ENCODE peak calls at places on chromosomes 6 and 20, in five cellular contexts. One of them, this sample, is unnamed.

GRCh38 chr6:169023161-169023874 is 230.3 kb downstream of the THBS2 start:
- DNase-seq in H1: no peak
- DNase-seq in H9: no peak
- DNase-seq in mesenchymal stem cell: no peak
- DNase-seq in trophoblast cell: peak; percentile 47
- DNase-seq in this sample: no peak

GRCh38 chr6:74075323-74075722 is 379.3 kb downstream of the CD109 start:
- DNase-seq in H1: no peak
- DNase-seq in trophoblast cell: no peak
- DNase-seq in mesenchymal stem cell: peak; percentile 31
- DNase-seq in H9: no peak
- DNase-seq in this sample: no peak

GRCh38 chr20:5463007-5463686 is 146.4 kb upstream of the PROKR2 start:
- DNase-seq in mesenchymal stem cell: no peak
- DNase-seq in H9: no peak
- DNase-seq in H1: no peak
- DNase-seq in trophoblast cell: no peak
- DNase-seq in this sample: no peak

GRCh38 chr6:6545616-6546317 is 42.8 kb upstream of the LY86 start:
- DNase-seq in trophoblast cell: no peak
- DNase-seq in H9: no peak
- DNase-seq in mesenchymal stem cell: peak; percentile 1
- DNase-seq in H1: no peak
- DNase-seq in this sample: no peak

GRCh38 chr20:45500022-45500421 is 15.4 kb downstream of the SPINT3 start:
- DNase-seq in trophoblast cell: no peak
- DNase-seq in mesenchymal stem cell: no peak
- DNase-seq in H1: no peak
- DNase-seq in H9: no peak
- DNase-seq in this sample: no peak

GRCh38 chr6:51778666-51779065 is 308.7 kb downstream of the PKHD1 start:
- DNase-seq in mesenchymal stem cell: no peak
- DNase-seq in H9: no peak
- DNase-seq in H1: no peak
- DNase-seq in trophoblast cell: no peak
- DNase-seq in this sample: no peak

GRCh38 chr20:59804347-59804746 is 129.1 kb downstream of the SYCP2 start:
- DNase-seq in trophoblast cell: no peak
- DNase-seq in H9: no peak
- DNase-seq in mesenchymal stem cell: no peak
- DNase-seq in H1: no peak
- DNase-seq in this sample: no peak

GRCh38 chr6:84618046-84618752 is 146.2 kb downstream of the TBX18 start:
- DNase-seq in H1: no peak
- DNase-seq in H9: no peak
- DNase-seq in trophoblast cell: no peak
- DNase-seq in mesenchymal stem cell: peak; percentile 80
- DNase-seq in this sample: no peak

GRCh38 chr6:126127662-126128061 is 141.3 kb downstream of the TRMT11 start:
- DNase-seq in H1: no peak
- DNase-seq in mesenchymal stem cell: no peak
- DNase-seq in H9: no peak
- DNase-seq in trophoblast cell: no peak
- DNase-seq in this sample: no peak

GRCh38 chr20:24769878-24770627 is 179.0 kb upstream of the CST7 start:
- DNase-seq in trophoblast cell: no peak
- DNase-seq in H1: no peak
- DNase-seq in mesenchymal stem cell: no peak
- DNase-seq in H9: peak; percentile 16
- DNase-seq in this sample: no peak

GRCh38 chr20:58890454-58891075 is 38.0 kb downstream of the GNAS start:
- DNase-seq in mesenchymal stem cell: peak; percentile 92
- DNase-seq in H1: no peak
- DNase-seq in trophoblast cell: peak; percentile 60
- DNase-seq in H9: no peak
- DNase-seq in this sample: no peak

GRCh38 chr6:163754866-163755265 is 340.3 kb downstream of the QKI start:
- DNase-seq in mesenchymal stem cell: no peak
- DNase-seq in H9: no peak
- DNase-seq in trophoblast cell: no peak
- DNase-seq in H1: no peak
- DNase-seq in this sample: no peak

GRCh38 chr20:42735539-42735938 is 454.2 kb downstream of the PTPRT start:
- DNase-seq in trophoblast cell: no peak
- DNase-seq in mesenchymal stem cell: no peak
- DNase-seq in H1: no peak
- DNase-seq in H9: no peak
- DNase-seq in this sample: no peak

GRCh38 chr20:47535994-47536393 is 34.3 kb downstream of the NCOA3 start:
- DNase-seq in H1: no peak
- DNase-seq in mesenchymal stem cell: no peak
- DNase-seq in trophoblast cell: no peak
- DNase-seq in H9: no peak
- DNase-seq in this sample: no peak

GRCh38 chr6:162099685-162100084 is 627.9 kb downstream of the PRKN start:
- DNase-seq in H1: no peak
- DNase-seq in trophoblast cell: peak; percentile 78
- DNase-seq in mesenchymal stem cell: peak; percentile 79
- DNase-seq in H9: no peak
- DNase-seq in this sample: no peak

GRCh38 chr6:125658759-125659431 is 90.5 kb upstream of the HEY2 start:
- DNase-seq in trophoblast cell: no peak
- DNase-seq in H1: no peak
- DNase-seq in mesenchymal stem cell: no peak
- DNase-seq in H9: no peak
- DNase-seq in this sample: no peak

GRCh38 chr6:24313477-24314141 is 44.2 kb downstream of the DCDC2 start:
- DNase-seq in H1: no peak
- DNase-seq in mesenchymal stem cell: peak; percentile 6
- DNase-seq in trophoblast cell: peak; percentile 84
- DNase-seq in H9: peak; percentile 64
- DNase-seq in this sample: no peak

GRCh38 chr6:45812937-45813336 is 202.7 kb downstream of the CLIC5 start:
- DNase-seq in trophoblast cell: no peak
- DNase-seq in H9: no peak
- DNase-seq in H1: no peak
- DNase-seq in mesenchymal stem cell: no peak
- DNase-seq in this sample: peak; percentile 20

GRCh38 chr6:157557541-157557940 is 176.6 kb downstream of the ZDHHC14 start:
- DNase-seq in mesenchymal stem cell: no peak
- DNase-seq in trophoblast cell: no peak
- DNase-seq in H1: no peak
- DNase-seq in H9: no peak
- DNase-seq in this sample: no peak

GRCh38 chr6:157556671-157557430 is 175.9 kb downstream of the ZDHHC14 start:
- DNase-seq in H1: no peak
- DNase-seq in trophoblast cell: no peak
- DNase-seq in H9: no peak
- DNase-seq in mesenchymal stem cell: no peak
- DNase-seq in this sample: no peak

GRCh38 chr6:157558049-157558448 is 177.1 kb downstream of the ZDHHC14 start:
- DNase-seq in H1: no peak
- DNase-seq in trophoblast cell: no peak
- DNase-seq in mesenchymal stem cell: no peak
- DNase-seq in H9: no peak
- DNase-seq in this sample: no peak

GRCh38 chr6:157559201-157559756 is 178.3 kb downstream of the ZDHHC14 start:
- DNase-seq in H1: no peak
- DNase-seq in H9: no peak
- DNase-seq in trophoblast cell: no peak
- DNase-seq in mesenchymal stem cell: no peak
- DNase-seq in this sample: no peak

DNA sequence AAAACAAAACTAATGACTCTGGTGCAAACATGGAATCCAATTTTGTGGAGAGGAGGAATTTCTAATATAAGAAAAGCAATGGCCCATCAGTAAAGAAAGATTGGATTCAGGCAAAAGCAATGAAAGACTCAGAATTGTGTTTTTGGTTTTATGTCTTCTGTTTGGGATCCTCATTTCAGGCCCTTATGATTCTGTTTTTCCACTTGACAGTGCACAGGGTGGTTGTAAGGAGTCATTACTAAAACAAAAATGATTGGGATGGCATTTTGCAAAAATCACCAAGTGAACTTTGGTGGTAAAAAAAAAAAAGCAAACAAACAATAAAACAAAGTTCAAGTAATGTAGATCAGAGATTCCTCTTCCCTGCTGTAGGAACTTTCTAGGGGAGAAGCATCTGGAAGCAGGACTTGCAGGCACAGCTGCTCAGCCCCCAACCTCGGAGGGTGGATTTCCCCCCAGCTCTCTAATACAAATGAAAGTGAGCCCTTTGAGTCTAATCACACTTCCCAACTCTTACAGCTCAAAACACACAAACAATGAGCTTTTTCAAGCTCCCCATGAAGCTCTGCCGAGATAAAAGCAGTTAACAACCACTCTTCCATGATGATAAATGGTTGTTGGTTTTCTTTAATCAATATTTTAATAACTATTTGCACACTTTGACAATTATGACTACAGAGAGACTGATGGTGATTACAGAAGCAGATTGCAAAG is 177.7 kb downstream of the ZDHHC14 start:
- DNase-seq in H1: no peak
- DNase-seq in mesenchymal stem cell: no peak
- DNase-seq in trophoblast cell: no peak
- DNase-seq in H9: no peak
- DNase-seq in this sample: no peak
- H3K27ac ChIP-seq in H1: no peak overlapping the region
- H3K27ac ChIP-seq in mesenchymal stem cell: no peak overlapping the region
- H3K27ac ChIP-seq in trophoblast cell: no peak overlapping the region
- H3K27ac ChIP-seq in H9: no peak overlapping the region
- H3K27ac ChIP-seq in this sample: no peak overlapping the region

GRCh38 chr6:79232696-79233462 is 1.6 kb downstream of the HMGN3 start:
- DNase-seq in H9: no peak
- DNase-seq in trophoblast cell: no peak
- DNase-seq in H1: no peak
- DNase-seq in mesenchymal stem cell: no peak
- DNase-seq in this sample: no peak

GRCh38 chr6:79231101-79231500 is 3.4 kb downstream of the HMGN3 start:
- DNase-seq in H9: no peak
- DNase-seq in mesenchymal stem cell: no peak
- DNase-seq in H1: no peak
- DNase-seq in trophoblast cell: peak; percentile 47
- DNase-seq in this sample: no peak

GRCh38 chr6:79233611-79234149 is 802 bp downstream of the HMGN3 start:
- DNase-seq in H1: peak; percentile 72
- DNase-seq in H9: peak; percentile 90
- DNase-seq in mesenchymal stem cell: peak; percentile 95
- DNase-seq in trophoblast cell: peak; percentile 93
- DNase-seq in this sample: peak; percentile 62

GRCh38 chr6:79230149-79230548 is 4.3 kb downstream of the HMGN3 start:
- DNase-seq in H1: no peak
- DNase-seq in trophoblast cell: peak; percentile 64
- DNase-seq in H9: no peak
- DNase-seq in mesenchymal stem cell: no peak
- DNase-seq in this sample: no peak

DNA sequence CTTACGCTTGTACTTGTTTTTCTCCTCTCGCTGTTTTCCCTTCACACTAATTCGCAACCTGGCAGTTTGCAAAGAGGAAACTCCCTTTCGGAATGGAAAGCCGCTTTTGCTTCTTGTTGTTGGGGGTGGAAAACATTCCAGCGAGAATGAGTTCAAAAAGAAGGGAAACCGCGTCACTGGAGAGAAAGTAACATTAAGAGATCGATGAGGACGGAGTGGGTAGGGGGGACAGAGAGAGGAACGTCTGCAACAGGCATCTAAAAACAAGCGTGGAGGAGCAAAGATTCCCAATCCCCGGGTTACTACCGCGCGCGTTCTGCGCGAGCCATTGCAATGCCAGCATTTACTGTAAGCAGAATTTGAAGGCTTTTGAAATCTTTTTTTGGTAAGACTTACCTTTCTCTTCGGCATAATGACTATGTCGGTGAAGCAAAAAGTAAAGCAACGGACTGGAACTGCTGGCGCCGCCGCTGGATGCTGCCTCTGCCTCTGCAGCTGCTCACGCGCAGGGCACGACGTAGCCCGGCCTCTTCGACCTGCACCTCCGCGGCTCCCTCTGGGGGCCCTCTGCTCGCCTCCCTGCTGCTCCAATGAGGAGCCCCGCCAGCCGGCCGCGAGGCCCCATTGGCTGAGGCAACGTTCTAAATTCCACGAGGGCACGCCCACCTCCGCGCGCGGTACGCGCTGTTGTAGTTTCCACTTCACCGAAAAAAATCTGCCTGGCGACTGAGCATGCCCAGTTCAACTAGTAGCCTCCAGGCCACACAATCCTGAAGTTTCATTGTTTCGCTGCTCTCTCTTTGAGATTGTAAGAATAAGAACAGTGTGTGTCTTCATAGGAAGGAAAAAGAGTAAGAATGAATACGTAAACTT is at the start of gene HMGN3:
- DNase-seq in trophoblast cell: peak; percentile 92
- DNase-seq in H1: peak; percentile 59
- DNase-seq in H9: peak; percentile 92
- DNase-seq in mesenchymal stem cell: peak; percentile 95
- DNase-seq in this sample: peak; percentile 75
- H2BK5ac ChIP-seq in trophoblast cell: peak within 1 kb of the TSS; percentile 59
- H2BK5ac ChIP-seq in H1: peak within 1 kb of the TSS; percentile 1
- H2BK5ac ChIP-seq in H9: no peak within 1 kb of the TSS
- H2BK5ac ChIP-seq in mesenchymal stem cell: peak within 1 kb of the TSS; percentile 39
- H2BK5ac ChIP-seq in this sample: peak within 1 kb of the TSS; percentile 4

GRCh38 chr20:2619337-2619736 is 33.1 kb upstream of the NOP56 start:
- DNase-seq in H9: no peak
- DNase-seq in trophoblast cell: no peak
- DNase-seq in mesenchymal stem cell: no peak
- DNase-seq in H1: no peak
- DNase-seq in this sample: no peak
- H2BK12ac ChIP-seq in H9: no peak overlapping the region
- H2BK12ac ChIP-seq in trophoblast cell: no peak overlapping the region
- H2BK12ac ChIP-seq in mesenchymal stem cell: no peak overlapping the region
- H2BK12ac ChIP-seq in H1: no peak overlapping the region
- H2BK12ac ChIP-seq in this sample: no peak overlapping the region

DNA sequence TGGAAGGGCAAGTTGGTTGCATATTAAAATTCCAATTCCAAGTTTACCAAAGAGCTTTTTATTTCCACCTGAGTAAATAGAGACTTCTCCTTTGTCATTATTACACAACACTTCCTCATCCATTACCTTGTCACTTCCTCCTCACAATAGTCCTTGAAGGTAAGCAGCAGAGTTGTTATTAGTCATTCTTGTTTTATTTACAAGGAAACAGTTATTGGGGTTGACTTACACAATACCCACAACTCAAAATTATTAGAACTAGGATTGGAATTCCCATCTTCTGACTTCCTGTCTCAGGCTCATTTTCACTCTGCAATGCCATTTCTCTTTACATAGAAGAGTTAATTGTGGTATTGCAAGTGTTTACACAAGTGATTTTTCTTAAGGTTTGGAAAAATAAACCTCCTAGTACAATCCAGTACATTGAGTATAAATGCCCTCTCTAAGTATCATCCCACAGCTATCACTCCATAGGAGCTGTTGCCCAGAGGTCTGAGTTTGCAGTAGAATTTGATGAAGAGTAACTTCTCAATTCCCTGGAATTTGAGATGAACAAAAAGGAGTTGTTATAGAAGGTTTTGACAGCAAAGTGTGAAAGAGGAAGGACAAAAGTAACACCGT is 28.9 kb upstream of the MTRF1L start:
- DNase-seq in H1: no peak
- DNase-seq in trophoblast cell: no peak
- DNase-seq in H9: no peak
- DNase-seq in mesenchymal stem cell: peak; percentile 49
- DNase-seq in this sample: no peak
- H3K27ac ChIP-seq in H1: no peak overlapping the region
- H3K27ac ChIP-seq in trophoblast cell: no peak overlapping the region
- H3K27ac ChIP-seq in H9: no peak overlapping the region
- H3K27ac ChIP-seq in mesenchymal stem cell: no peak overlapping the region
- H3K27ac ChIP-seq in this sample: no peak overlapping the region

This sample was measured in neuronal stem cell.